ENCODE peak calls at places on chromosomes 3 and 15, in four cellular contexts. I, S, T and J are unnamed samples. For H3K4me1, the result is how much of the 10 kb centered on the place peaks cover.

GRCh38 chr15:67836134-67836455 is 3.8 kb downstream of the RNU6-1 start:
- DNase-seq in I (no peak), T (no peak), S (no peak), J (no peak)

GRCh38 chr3:41317718-41318117 is 118.4 kb downstream of the CTNNB1 start:
- DNase-seq in I (no peak), S (peak), T (no peak), J (peak)

GRCh38 chr3:11530153-11530721 is 113.5 kb downstream of the VGLL4 start:
- DNase-seq in I (no peak), T (no peak), S (peak), J (peak)

GRCh38 chr3:46667657-46668056 is 25.8 kb downstream of the ALS2CL start:
- DNase-seq in T (no peak), I (no peak), S (no peak), J (no peak)

GRCh38 chr15:90400759-90401314 is 12.8 kb downstream of the IQGAP1 start:
- DNase-seq in S (peak), T (peak), I (peak), J (peak)

GRCh38 chr3:62870321-62870720 is 4.9 kb downstream of the CADPS start:
- DNase-seq in S (peak), I (no peak), T (no peak), J (peak)

GRCh38 chr3:138818175-138818574 is 16.6 kb downstream of the PIK3CB start:
- DNase-seq in I (no peak), S (no peak), T (no peak), J (no peak)

GRCh38 chr15:67019069-67019468 is 46.3 kb upstream of the SMAD3 start:
- DNase-seq in S (no peak), I (no peak), T (no peak), J (no peak)

GRCh38 chr3:37546876-37547275 is 314.8 kb upstream of the CTDSPL start:
- DNase-seq in T (no peak), I (no peak), S (peak), J (peak)

GRCh38 chr3:167913218-167913902 is 177.8 kb downstream of the SERPINI1 start:
- DNase-seq in S (peak), T (peak), I (no peak), J (peak)

GRCh38 chr3:33278106-33278672 is 947 bp downstream of the FBXL2 start:
- DNase-seq in I (no peak), S (peak), T (no peak), J (no peak)

GRCh38 chr3:33273628-33274027 is 3.6 kb upstream of the FBXL2 start:
- DNase-seq in I (no peak), T (no peak), S (no peak), J (no peak)

DNA sequence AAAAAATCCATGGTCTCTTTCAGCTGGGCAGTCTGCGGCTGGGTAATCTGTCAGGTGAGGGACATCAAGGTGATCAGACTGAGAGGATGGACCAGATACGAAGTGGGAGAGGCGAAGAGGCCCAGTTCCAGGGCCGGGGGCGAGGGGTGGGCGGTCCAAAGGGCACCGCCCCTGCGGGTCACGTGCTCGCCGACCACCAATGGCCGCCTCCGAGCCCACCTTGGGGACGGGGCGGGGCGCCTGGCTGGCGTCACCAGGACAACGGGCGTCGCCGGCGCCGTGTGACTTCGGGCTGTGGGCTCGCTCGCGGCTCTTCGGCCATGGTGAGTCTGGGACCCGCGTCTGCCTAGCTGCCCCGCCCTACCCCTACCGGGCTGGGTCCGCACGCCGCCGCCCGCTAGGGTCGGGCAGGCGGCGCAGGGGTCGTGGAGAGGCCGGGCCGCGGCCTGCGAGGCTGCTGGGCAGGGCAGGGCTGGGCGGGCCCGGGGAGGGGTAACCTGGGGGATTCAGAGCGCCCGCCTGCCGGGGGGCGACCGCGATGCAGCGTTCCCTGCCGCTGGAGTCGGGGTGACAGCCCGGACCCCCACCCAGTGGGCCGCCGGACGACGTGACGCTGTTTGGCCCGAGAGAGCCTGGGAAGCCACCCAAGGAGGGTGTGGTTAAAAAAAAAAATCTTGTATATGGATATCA is at the start of gene FBXL2:
- DNase-seq in T (peak), S (peak), I (peak), J (peak)
- H3K27ac ChIP-seq in T (peak), S (peak), I (no peak), J (peak)

GRCh38 chr3:140541975-140542653 is 135.8 kb upstream of the TRIM42 start:
- DNase-seq in T (no peak), S (no peak), I (no peak), J (no peak)
- H3K4me1 ChIP-seq in T (under half), S (under half), I (under half), J (under half)

DNA sequence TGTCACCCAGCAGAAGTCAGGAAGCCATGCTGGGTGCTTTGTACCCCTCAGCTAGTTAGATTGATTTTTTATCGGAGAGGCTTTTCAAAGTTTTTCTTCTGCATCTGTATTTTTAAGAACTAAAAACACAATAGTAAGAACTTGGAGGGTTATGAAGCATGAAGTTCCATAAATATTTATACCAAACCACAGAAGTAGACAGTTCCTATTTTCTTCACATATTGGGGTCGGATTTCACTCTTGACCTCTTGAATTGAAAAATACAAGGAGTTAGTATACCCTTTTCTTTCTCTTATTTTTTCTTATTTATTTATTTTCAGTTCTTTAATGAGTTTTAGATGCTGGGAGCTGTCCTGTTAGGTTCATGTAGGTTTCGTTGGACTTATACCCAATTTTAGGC is 35.1 kb downstream of the SLC25A26 start:
- DNase-seq in T (no peak), S (no peak), I (no peak), J (no peak)
- H3K9ac ChIP-seq in T (no peak), S (no peak), I (no peak), J (no peak)

GRCh38 chr3:104519968-104520655 is 846.6 kb upstream of the ALCAM start:
- DNase-seq in T (no peak), I (no peak), S (no peak), J (peak)
- H3K27ac ChIP-seq in T (no peak), I (no peak), S (no peak), J (no peak)

DNA sequence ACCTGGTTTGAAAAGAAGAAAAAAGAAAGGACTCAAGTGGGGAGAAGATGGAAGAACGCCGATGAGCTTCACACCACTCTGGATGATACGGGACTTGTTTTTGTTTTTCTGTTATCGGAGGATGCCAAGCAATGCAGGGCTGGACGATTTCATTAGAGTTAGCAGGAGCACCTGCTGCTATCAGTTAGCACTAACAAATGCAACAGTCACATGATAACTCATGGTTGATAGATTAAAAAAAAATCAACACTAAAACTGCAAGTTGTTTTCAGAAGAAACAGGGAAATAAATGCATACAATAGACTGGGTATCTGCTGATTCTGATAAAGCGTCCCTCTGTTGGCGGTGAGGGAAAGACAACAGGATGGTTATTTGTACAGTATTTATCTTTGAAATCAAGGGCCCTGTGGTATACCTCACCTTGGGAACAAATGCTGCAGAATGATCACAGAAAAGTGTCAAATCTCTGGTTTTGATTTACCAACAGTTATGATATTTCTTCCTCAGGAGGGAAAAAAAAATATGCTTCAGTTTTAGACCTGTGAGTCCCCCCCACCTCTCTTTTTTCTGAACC is 575.1 kb downstream of the FOXP1 start:
- DNase-seq in I (no peak), T (no peak), S (no peak), J (no peak)
- H3K4me1 ChIP-seq in I (under half), T (under half), S (under half), J (under half)

GRCh38 chr15:52093539-52094502 is 18.8 kb downstream of the BCL2L10 start:
- DNase-seq in S (peak), T (no peak), I (no peak), J (peak)
- H3K9ac ChIP-seq in S (peak), T (no peak), I (no peak), J (peak)